ENCODE peak calls at places on chromosomes 12 and 14, in seven cellular contexts. One of them, this sample, is unnamed.

GRCh38 chr12:88993655-88994054 is 358.6 kb downstream of the DUSP6 start:
- DNase-seq in astrocyte: peak; percentile 56
- DNase-seq in GM12864: peak; percentile 4
- DNase-seq in cardiac muscle cell: peak; percentile 43
- DNase-seq in bronchial epithelial cell: peak; percentile 76
- DNase-seq in fibroblast of the aortic adventitia: peak; percentile 87
- DNase-seq in fibroblast of lung: peak; percentile 88
- DNase-seq in this sample: peak; percentile 29

GRCh38 chr12:96247567-96247962 is 53.4 kb downstream of the ELK3 start:
- DNase-seq in bronchial epithelial cell: peak; percentile 51
- DNase-seq in astrocyte: no peak
- DNase-seq in fibroblast of the aortic adventitia: no peak
- DNase-seq in cardiac muscle cell: no peak
- DNase-seq in GM12864: no peak
- DNase-seq in fibroblast of lung: peak; percentile 39
- DNase-seq in this sample: no peak

GRCh38 chr12:53694746-53695145 is 18.9 kb upstream of the ATP5MC2 start:
- DNase-seq in fibroblast of lung: no peak
- DNase-seq in fibroblast of the aortic adventitia: no peak
- DNase-seq in bronchial epithelial cell: no peak
- DNase-seq in astrocyte: no peak
- DNase-seq in GM12864: no peak
- DNase-seq in cardiac muscle cell: no peak
- DNase-seq in this sample: no peak

GRCh38 chr14:88841741-88842140 is 17.3 kb downstream of the TTC8 start:
- DNase-seq in fibroblast of lung: no peak
- DNase-seq in GM12864: no peak
- DNase-seq in fibroblast of the aortic adventitia: no peak
- DNase-seq in cardiac muscle cell: no peak
- DNase-seq in bronchial epithelial cell: peak; percentile 64
- DNase-seq in astrocyte: peak; percentile 52
- DNase-seq in this sample: no peak

GRCh38 chr14:103126088-103126872 is 3.0 kb downstream of the TNFAIP2 start:
- DNase-seq in bronchial epithelial cell: no peak
- DNase-seq in astrocyte: no peak
- DNase-seq in fibroblast of lung: no peak
- DNase-seq in GM12864: no peak
- DNase-seq in cardiac muscle cell: no peak
- DNase-seq in fibroblast of the aortic adventitia: no peak
- DNase-seq in this sample: no peak

GRCh38 chr14:104891664-104892500 is 26.8 kb downstream of the CEP170B start:
- DNase-seq in astrocyte: no peak
- DNase-seq in fibroblast of the aortic adventitia: no peak
- DNase-seq in bronchial epithelial cell: no peak
- DNase-seq in GM12864: no peak
- DNase-seq in fibroblast of lung: no peak
- DNase-seq in cardiac muscle cell: no peak
- DNase-seq in this sample: no peak

GRCh38 chr14:102262894-102263462 is 42.0 kb downstream of the MOK start:
- DNase-seq in fibroblast of the aortic adventitia: peak; percentile 43
- DNase-seq in astrocyte: peak; percentile 66
- DNase-seq in cardiac muscle cell: no peak
- DNase-seq in bronchial epithelial cell: peak; percentile 79
- DNase-seq in GM12864: no peak
- DNase-seq in fibroblast of lung: no peak
- DNase-seq in this sample: no peak

GRCh38 chr14:101110729-101111619 is 207.5 kb upstream of the RTL1 start:
- DNase-seq in fibroblast of lung: no peak
- DNase-seq in bronchial epithelial cell: no peak
- DNase-seq in GM12864: no peak
- DNase-seq in astrocyte: no peak
- DNase-seq in fibroblast of the aortic adventitia: no peak
- DNase-seq in cardiac muscle cell: no peak
- DNase-seq in this sample: no peak

GRCh38 chr14:60658116-60658515 is 8.8 kb upstream of the SIX1 start:
- DNase-seq in fibroblast of the aortic adventitia: no peak
- DNase-seq in cardiac muscle cell: no peak
- DNase-seq in bronchial epithelial cell: no peak
- DNase-seq in GM12864: no peak
- DNase-seq in astrocyte: no peak
- DNase-seq in fibroblast of lung: no peak
- DNase-seq in this sample: no peak

GRCh38 chr14:60655898-60656754 is 6.8 kb upstream of the SIX1 start:
- DNase-seq in astrocyte: no peak
- DNase-seq in fibroblast of lung: no peak
- DNase-seq in cardiac muscle cell: no peak
- DNase-seq in GM12864: no peak
- DNase-seq in bronchial epithelial cell: no peak
- DNase-seq in fibroblast of the aortic adventitia: no peak
- DNase-seq in this sample: no peak

GRCh38 chr14:60657609-60657983 is 8.3 kb upstream of the SIX1 start:
- DNase-seq in fibroblast of lung: no peak
- DNase-seq in astrocyte: no peak
- DNase-seq in cardiac muscle cell: no peak
- DNase-seq in fibroblast of the aortic adventitia: no peak
- DNase-seq in GM12864: no peak
- DNase-seq in bronchial epithelial cell: no peak
- DNase-seq in this sample: no peak

GRCh38 chr14:60655114-60655897 is 6.0 kb upstream of the SIX1 start:
- DNase-seq in bronchial epithelial cell: no peak
- DNase-seq in cardiac muscle cell: no peak
- DNase-seq in fibroblast of lung: no peak
- DNase-seq in GM12864: no peak
- DNase-seq in astrocyte: no peak
- DNase-seq in fibroblast of the aortic adventitia: no peak
- DNase-seq in this sample: no peak

GRCh38 chr14:60656755-60657608 is 7.7 kb upstream of the SIX1 start:
- DNase-seq in fibroblast of lung: peak; percentile 87
- DNase-seq in GM12864: peak; percentile 55
- DNase-seq in cardiac muscle cell: peak; percentile 73
- DNase-seq in bronchial epithelial cell: peak; percentile 38
- DNase-seq in astrocyte: peak; percentile 49
- DNase-seq in fibroblast of the aortic adventitia: peak; percentile 59
- DNase-seq in this sample: no peak
- H3K4me3 ChIP-seq in fibroblast of lung: peak overlapping the region; percentile 67
- H3K4me3 ChIP-seq in GM12864: peak overlapping the region; percentile 61
- H3K4me3 ChIP-seq in cardiac muscle cell: peak overlapping the region; percentile 51
- H3K4me3 ChIP-seq in bronchial epithelial cell: peak overlapping the region; percentile 57
- H3K4me3 ChIP-seq in astrocyte: peak overlapping the region; percentile 64
- H3K4me3 ChIP-seq in fibroblast of the aortic adventitia: peak overlapping the region; percentile 72
- H3K4me3 ChIP-seq in this sample: peak overlapping the region; percentile 65

DNA sequence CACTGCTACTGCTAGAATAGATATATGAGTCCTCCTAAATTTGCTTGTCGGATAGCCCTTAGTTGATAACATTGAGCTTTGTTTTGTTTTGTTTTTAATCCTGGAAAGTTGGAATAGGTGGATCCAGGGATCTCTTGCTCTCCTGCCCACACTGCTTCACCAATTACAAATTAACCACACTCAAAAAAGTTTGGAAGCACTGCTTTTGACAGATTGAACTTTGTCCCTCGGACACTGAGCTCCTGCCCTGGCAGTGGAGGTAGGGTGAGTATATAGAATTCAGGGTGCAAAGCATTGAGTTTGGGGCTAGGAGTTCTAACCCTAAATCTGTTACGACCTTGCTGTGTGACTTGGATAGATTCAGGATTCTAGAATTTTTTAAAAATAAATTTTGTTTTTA is 15.1 kb upstream of the SYNDIG1L start:
- DNase-seq in fibroblast of lung: no peak
- DNase-seq in fibroblast of the aortic adventitia: no peak
- DNase-seq in bronchial epithelial cell: no peak
- DNase-seq in astrocyte: no peak
- DNase-seq in cardiac muscle cell: no peak
- DNase-seq in GM12864: no peak
- DNase-seq in this sample: no peak
- TF ChIP-seq CTCF in fibroblast of lung: no peak
- TF ChIP-seq CTCF in fibroblast of the aortic adventitia: no peak
- TF ChIP-seq CTCF in bronchial epithelial cell: no peak
- TF ChIP-seq CTCF in astrocyte: no peak
- TF ChIP-seq CTCF in cardiac muscle cell: no peak
- TF ChIP-seq CTCF in GM12864: no peak
- TF ChIP-seq CTCF in this sample: no peak

GRCh38 chr12:110935588-110935987 is 15.2 kb upstream of the MYL2 start:
- DNase-seq in cardiac muscle cell: no peak
- DNase-seq in GM12864: no peak
- DNase-seq in astrocyte: no peak
- DNase-seq in bronchial epithelial cell: peak; percentile 34
- DNase-seq in fibroblast of the aortic adventitia: no peak
- DNase-seq in fibroblast of lung: no peak
- DNase-seq in this sample: no peak
- H3K4me3 ChIP-seq in cardiac muscle cell: no peak overlapping the region
- H3K4me3 ChIP-seq in GM12864: no peak overlapping the region
- H3K4me3 ChIP-seq in astrocyte: no peak overlapping the region
- H3K4me3 ChIP-seq in bronchial epithelial cell: no peak overlapping the region
- H3K4me3 ChIP-seq in fibroblast of the aortic adventitia: no peak overlapping the region
- H3K4me3 ChIP-seq in fibroblast of lung: no peak overlapping the region
- H3K4me3 ChIP-seq in this sample: no peak overlapping the region

DNA sequence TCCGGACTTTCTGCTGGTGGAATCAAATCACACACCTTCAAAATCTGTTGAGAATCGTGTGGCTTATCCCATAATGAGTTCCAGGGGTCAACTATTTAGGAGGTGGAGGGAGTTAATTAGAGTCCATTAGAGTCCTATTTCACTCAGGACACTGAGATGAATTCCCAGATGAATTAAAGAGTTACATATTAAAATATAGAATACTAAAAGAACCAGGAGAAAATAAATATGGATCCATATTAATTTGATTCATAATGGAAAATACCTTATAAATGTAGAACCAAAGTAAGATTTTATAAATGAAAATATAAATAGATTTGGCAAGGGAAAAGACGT is 44.6 kb upstream of the C14orf132 start:
- DNase-seq in bronchial epithelial cell: no peak
- DNase-seq in cardiac muscle cell: no peak
- DNase-seq in fibroblast of the aortic adventitia: no peak
- DNase-seq in GM12864: no peak
- DNase-seq in fibroblast of lung: no peak
- DNase-seq in astrocyte: no peak
- DNase-seq in this sample: no peak
- TF ChIP-seq CTCF in bronchial epithelial cell: no peak
- TF ChIP-seq CTCF in cardiac muscle cell: no peak
- TF ChIP-seq CTCF in fibroblast of the aortic adventitia: no peak
- TF ChIP-seq CTCF in GM12864: no peak
- TF ChIP-seq CTCF in fibroblast of lung: no peak
- TF ChIP-seq CTCF in astrocyte: no peak
- TF ChIP-seq CTCF in this sample: no peak

GRCh38 chr12:67154876-67155275 is 114.3 kb upstream of the CAND1 start:
- DNase-seq in fibroblast of the aortic adventitia: no peak
- DNase-seq in astrocyte: no peak
- DNase-seq in bronchial epithelial cell: no peak
- DNase-seq in GM12864: no peak
- DNase-seq in fibroblast of lung: no peak
- DNase-seq in cardiac muscle cell: no peak
- DNase-seq in this sample: no peak

GRCh38 chr12:67147447-67147846 is 121.7 kb upstream of the CAND1 start:
- DNase-seq in astrocyte: no peak
- DNase-seq in fibroblast of lung: no peak
- DNase-seq in bronchial epithelial cell: no peak
- DNase-seq in fibroblast of the aortic adventitia: no peak
- DNase-seq in GM12864: no peak
- DNase-seq in cardiac muscle cell: no peak
- DNase-seq in this sample: no peak

GRCh38 chr12:67148265-67148664 is 120.9 kb upstream of the CAND1 start:
- DNase-seq in fibroblast of lung: no peak
- DNase-seq in GM12864: no peak
- DNase-seq in cardiac muscle cell: no peak
- DNase-seq in fibroblast of the aortic adventitia: no peak
- DNase-seq in bronchial epithelial cell: peak; percentile 52
- DNase-seq in astrocyte: no peak
- DNase-seq in this sample: no peak

GRCh38 chr12:67155863-67156262 is 113.3 kb upstream of the CAND1 start:
- DNase-seq in cardiac muscle cell: no peak
- DNase-seq in GM12864: no peak
- DNase-seq in fibroblast of lung: no peak
- DNase-seq in bronchial epithelial cell: peak; percentile 92
- DNase-seq in astrocyte: peak; percentile 26
- DNase-seq in fibroblast of the aortic adventitia: peak; percentile 11
- DNase-seq in this sample: no peak

DNA sequence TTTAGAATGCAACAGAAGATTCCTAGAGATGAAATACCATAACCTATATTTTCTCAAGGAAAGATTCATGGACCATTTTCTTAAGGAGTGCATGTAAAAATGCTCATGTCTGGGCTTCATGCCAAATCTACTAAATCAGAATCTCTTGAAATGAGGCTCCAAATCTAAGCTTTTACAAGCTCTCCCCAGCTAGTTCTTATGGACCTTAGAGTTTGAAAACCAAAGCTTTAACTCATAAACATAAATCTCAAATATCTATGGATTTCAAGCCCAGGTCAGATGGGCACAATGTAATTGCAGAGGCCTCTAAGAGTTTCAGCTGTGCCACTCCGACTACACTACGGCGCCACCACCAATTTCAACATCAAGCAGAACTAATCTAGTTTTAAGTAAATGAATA is 117.3 kb upstream of the CAND1 start:
- DNase-seq in astrocyte: no peak
- DNase-seq in cardiac muscle cell: no peak
- DNase-seq in bronchial epithelial cell: no peak
- DNase-seq in GM12864: no peak
- DNase-seq in fibroblast of the aortic adventitia: peak; percentile 10
- DNase-seq in fibroblast of lung: peak; percentile 2
- DNase-seq in this sample: no peak
- H3K4me3 ChIP-seq in astrocyte: no peak overlapping the region
- H3K4me3 ChIP-seq in cardiac muscle cell: no peak overlapping the region
- H3K4me3 ChIP-seq in bronchial epithelial cell: no peak overlapping the region
- H3K4me3 ChIP-seq in GM12864: no peak overlapping the region
- H3K4me3 ChIP-seq in fibroblast of the aortic adventitia: no peak overlapping the region
- H3K4me3 ChIP-seq in fibroblast of lung: no peak overlapping the region
- H3K4me3 ChIP-seq in this sample: no peak overlapping the region

DNA sequence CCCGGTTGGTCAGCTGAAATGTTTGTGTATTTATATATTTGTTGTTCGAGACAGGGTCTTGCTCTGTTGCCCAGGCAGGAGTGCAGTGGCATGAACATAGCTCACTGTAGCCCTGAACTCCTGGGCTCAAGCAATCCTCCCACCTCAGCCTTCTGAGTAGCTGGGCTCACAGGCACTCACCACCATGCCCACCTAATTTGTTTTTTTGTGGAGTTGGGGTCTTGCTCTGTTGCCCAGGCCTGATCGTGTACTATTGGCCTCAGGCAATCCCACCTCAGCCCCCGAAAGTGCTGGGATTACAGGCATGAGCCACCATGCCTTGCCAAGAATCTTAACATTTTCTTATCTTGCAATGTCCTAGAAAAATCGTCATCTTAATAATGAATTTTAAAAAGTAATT is 3.3 kb downstream of the RAN start:
- DNase-seq in bronchial epithelial cell: no peak
- DNase-seq in cardiac muscle cell: no peak
- DNase-seq in astrocyte: no peak
- DNase-seq in fibroblast of lung: no peak
- DNase-seq in GM12864: no peak
- DNase-seq in fibroblast of the aortic adventitia: no peak
- DNase-seq in this sample: no peak
- TF ChIP-seq CTCF in bronchial epithelial cell: no peak
- TF ChIP-seq CTCF in cardiac muscle cell: no peak
- TF ChIP-seq CTCF in astrocyte: no peak
- TF ChIP-seq CTCF in fibroblast of lung: no peak
- TF ChIP-seq CTCF in GM12864: no peak
- TF ChIP-seq CTCF in fibroblast of the aortic adventitia: no peak
- TF ChIP-seq CTCF in this sample: no peak

GRCh38 chr12:118979763-118980406 is 1.5 kb upstream of the SRRM4 start:
- DNase-seq in fibroblast of the aortic adventitia: peak; percentile 35
- DNase-seq in bronchial epithelial cell: peak; percentile 45
- DNase-seq in cardiac muscle cell: peak; percentile 88
- DNase-seq in GM12864: peak; percentile 15
- DNase-seq in fibroblast of lung: peak; percentile 40
- DNase-seq in astrocyte: peak; percentile 2
- DNase-seq in this sample: no peak
- H3K4me3 ChIP-seq in fibroblast of the aortic adventitia: no peak overlapping the region
- H3K4me3 ChIP-seq in bronchial epithelial cell: no peak overlapping the region
- H3K4me3 ChIP-seq in cardiac muscle cell: peak overlapping the region; percentile 38
- H3K4me3 ChIP-seq in GM12864: no peak overlapping the region
- H3K4me3 ChIP-seq in fibroblast of lung: no peak overlapping the region
- H3K4me3 ChIP-seq in astrocyte: no peak overlapping the region
- H3K4me3 ChIP-seq in this sample: no peak overlapping the region

GRCh38 chr12:57766464-57767311 is at the start of gene CYP27B1:
- DNase-seq in bronchial epithelial cell: peak; percentile 75
- DNase-seq in astrocyte: no peak
- DNase-seq in GM12864: no peak
- DNase-seq in fibroblast of the aortic adventitia: peak; percentile 16
- DNase-seq in cardiac muscle cell: peak; percentile 45
- DNase-seq in fibroblast of lung: peak; percentile 33
- DNase-seq in this sample: no peak
- TF ChIP-seq CTCF in bronchial epithelial cell: no peak
- TF ChIP-seq CTCF in astrocyte: no peak
- TF ChIP-seq CTCF in GM12864: no peak
- TF ChIP-seq CTCF in fibroblast of the aortic adventitia: no peak
- TF ChIP-seq CTCF in cardiac muscle cell: peak; percentile 14
- TF ChIP-seq CTCF in fibroblast of lung: no peak
- TF ChIP-seq CTCF in this sample: no peak

This sample was measured in AG04449.